ENCODE peak calls at places on chromosome 16, in six cellular contexts. V, K, Q, P, F and M are unnamed samples.

GRCh38 chr16:4523686-4524085 is 14.9 kb downstream of the CDIP1 start:
- DNase-seq in V (no peak), K (no peak), Q (no peak), P (no peak), F (no peak), M (no peak)

GRCh38 chr16:77317059-77317458 is 117.8 kb downstream of the ADAMTS18 start:
- DNase-seq in V (no peak), K (no peak), Q (no peak), P (no peak), F (no peak), M (no peak)

GRCh38 chr16:17389392-17389791 is 81.4 kb downstream of the XYLT1 start:
- DNase-seq in V (no peak), K (no peak), Q (no peak), P (no peak), F (no peak), M (no peak)

GRCh38 chr16:85056211-85056748 is 28.7 kb downstream of the KIAA0513 start:
- DNase-seq in V (no peak), K (no peak), Q (peak), P (peak), F (no peak), M (no peak)

GRCh38 chr16:72394526-72394925 is 222.6 kb upstream of the PMFBP1 start:
- DNase-seq in V (no peak), K (no peak), Q (no peak), P (no peak), F (no peak), M (no peak)

GRCh38 chr16:53945996-53946395 is 242.0 kb downstream of the FTO start:
- DNase-seq in V (no peak), K (peak), Q (peak), P (no peak), F (no peak), M (peak)

GRCh38 chr16:21952040-21952792 is 945 bp upstream of the UQCRC2 start:
- DNase-seq in V (peak), K (peak), Q (peak), P (peak), F (peak), M (peak)

GRCh38 chr16:1991588-1992474 is 2.1 kb downstream of the SYNGR3 start:
- DNase-seq in V (peak), K (no peak), Q (peak), P (peak), F (peak), M (no peak)

GRCh38 chr16:81876273-81876900 is 97.3 kb downstream of the PLCG2 start:
- DNase-seq in V (no peak), K (no peak), Q (no peak), P (no peak), F (no peak), M (no peak)

GRCh38 chr16:4213721-4214120 is 28.2 kb downstream of the SRL start:
- DNase-seq in V (no peak), K (no peak), Q (no peak), P (no peak), F (no peak), M (no peak)

GRCh38 chr16:788399-789126 is at the start of gene CHTF18:
- DNase-seq in V (peak), K (peak), Q (peak), P (peak), F (peak), M (peak)

GRCh38 chr16:78659668-78660217 is 560.3 kb downstream of the WWOX start:
- DNase-seq in V (no peak), K (peak), Q (no peak), P (no peak), F (no peak), M (no peak)

GRCh38 chr16:9191274-9191850 is 99.9 kb downstream of the HAPSTR1 start:
- DNase-seq in V (no peak), K (no peak), Q (no peak), P (no peak), F (no peak), M (no peak)

GRCh38 chr16:79988721-79989220 is 388.2 kb upstream of the MAF start:
- DNase-seq in V (no peak), K (no peak), Q (no peak), P (no peak), F (no peak), M (no peak)

GRCh38 chr16:17404903-17405691 is 65.7 kb downstream of the XYLT1 start:
- DNase-seq in V (peak), K (no peak), Q (no peak), P (no peak), F (no peak), M (no peak)

GRCh38 chr16:13392341-13392740 is 490.9 kb downstream of the SHISA9 start:
- DNase-seq in V (no peak), K (no peak), Q (no peak), P (no peak), F (no peak), M (no peak)

GRCh38 chr16:31090540-31090939 is 1.8 kb upstream of the PRSS53 start:
- DNase-seq in V (no peak), K (no peak), Q (no peak), P (no peak), F (no peak), M (no peak)

GRCh38 chr16:85394511-85395206 is 218.5 kb upstream of the GSE1 start:
- DNase-seq in V (no peak), K (peak), Q (no peak), P (no peak), F (no peak), M (no peak)

GRCh38 chr16:69145658-69146057 is 13.2 kb downstream of the UTP4 start:
- DNase-seq in V (no peak), K (no peak), Q (no peak), P (no peak), F (no peak), M (no peak)

GRCh38 chr16:69040144-69040909 is 65.1 kb upstream of the HAS3 start:
- DNase-seq in V (no peak), K (no peak), Q (no peak), P (no peak), F (no peak), M (no peak)